ENCODE peak calls at places on chromosomes 1 and 21, in eight cellular contexts. X is Panc1, A is coronary artery, K is A549, D is cardiac muscle cell, L is testis, B is HFF-Myc, V is IMR-90. R is an unnamed sample.

GRCh38 chr1:53368314-53369033 is 40.6 kb upstream of the LRP8 start:
- DNase-seq in X (no peak), A (peak; percentile 58), K (no peak), D (no peak), L (peak; percentile 56), B (no peak), V (no peak), R (no peak)

GRCh38 chr1:184747089-184747955 is 7.3 kb downstream of the EDEM3 start:
- DNase-seq in X (no peak), A (no peak), K (no peak), D (no peak), L (no peak), B (no peak), V (no peak), R (no peak)

GRCh38 chr21:16294128-16294527 is 564.3 kb downstream of the USP25 start:
- DNase-seq in X (no peak), A (no peak), K (no peak), D (peak; percentile 34), L (no peak), B (no peak), V (no peak), R (no peak)

GRCh38 chr1:201220388-201220715 is 29.7 kb downstream of the IGFN1 start:
- DNase-seq in X (no peak), A (no peak), K (no peak), D (no peak), L (no peak), B (no peak), V (no peak), R (no peak)

GRCh38 chr1:185155600-185156320 is 993 bp downstream of the TRMT1L start:
- DNase-seq in X (no peak), A (no peak), K (no peak), D (peak; percentile 30), L (no peak), B (no peak), V (peak; percentile 52), R (no peak)

GRCh38 chr1:226123591-226124471 is 61.3 kb downstream of the H3-3A start:
- DNase-seq in X (no peak), A (peak; percentile 67), K (no peak), D (no peak), L (no peak), B (no peak), V (peak; percentile 17), R (no peak)

GRCh38 chr1:220786337-220787068 is at the start of gene MTARC1:
- DNase-seq in X (no peak), A (no peak), K (peak; percentile 63), D (peak; percentile 76), L (peak; percentile 62), B (peak; percentile 12), V (no peak), R (peak; percentile 95)

GRCh38 chr1:2021550-2021949 is 2.4 kb downstream of the GABRD start:
- DNase-seq in X (no peak), A (no peak), K (no peak), D (no peak), L (no peak), B (no peak), V (no peak), R (no peak)

GRCh38 chr1:28118640-28119307 is 30.4 kb upstream of the EYA3 start:
- DNase-seq in X (no peak), A (no peak), K (no peak), D (no peak), L (no peak), B (no peak), V (no peak), R (no peak)

GRCh38 chr21:33332143-33332542 is 7.4 kb downstream of the IFNAR1 start:
- DNase-seq in X (no peak), A (no peak), K (no peak), D (no peak), L (no peak), B (no peak), V (no peak), R (no peak)

GRCh38 chr1:37423810-37424209 is 50.6 kb upstream of the ZC3H12A start:
- DNase-seq in X (no peak), A (no peak), K (no peak), D (no peak), L (peak; percentile 82), B (no peak), V (no peak), R (no peak)

GRCh38 chr1:47416319-47417128 is 439 bp downstream of the FOXE3 start:
- DNase-seq in X (no peak), A (no peak), K (no peak), D (no peak), L (no peak), B (no peak), V (no peak), R (no peak)

GRCh38 chr1:154420172-154420571 is 15.0 kb downstream of the IL6R start:
- DNase-seq in X (peak; percentile 75), A (peak; percentile 98), K (peak; percentile 86), D (peak; percentile 90), L (peak; percentile 73), B (peak; percentile 40), V (peak; percentile 91), R (peak; percentile 56)

GRCh38 chr1:46157916-46158311 is 17.0 kb upstream of the TSPAN1 start:
- DNase-seq in X (no peak), A (no peak), K (no peak), D (no peak), L (no peak), B (no peak), V (no peak), R (no peak)

GRCh38 chr1:186183970-186184628 is 191.0 kb downstream of the TPR start:
- DNase-seq in X (no peak), A (no peak), K (no peak), D (no peak), L (no peak), B (peak; percentile 53), V (no peak), R (no peak)

GRCh38 chr1:241934181-241934815 is 23.3 kb upstream of the BECN2 start:
- DNase-seq in X (no peak), A (peak; percentile 46), K (no peak), D (peak; percentile 1), L (peak; percentile 80), B (peak; percentile 42), V (no peak), R (no peak)

GRCh38 chr1:40859017-40859416 is 3.1 kb downstream of the CITED4 start:
- DNase-seq in X (no peak), A (no peak), K (no peak), D (no peak), L (no peak), B (no peak), V (no peak), R (no peak)

GRCh38 chr1:40866408-40866788 is 4.2 kb upstream of the CITED4 start:
- DNase-seq in X (peak; percentile 77), A (no peak), K (peak; percentile 81), D (no peak), L (no peak), B (no peak), V (peak; percentile 64), R (no peak)

GRCh38 chr1:40861227-40862003 is 748 bp downstream of the CITED4 start:
- DNase-seq in X (no peak), A (peak; percentile 75), K (no peak), D (peak; percentile 61), L (peak; percentile 45), B (no peak), V (peak; percentile 48), R (no peak)

GRCh38 chr1:40860706-40861226 is 1.4 kb downstream of the CITED4 start:
- DNase-seq in X (no peak), A (no peak), K (no peak), D (no peak), L (no peak), B (no peak), V (no peak), R (no peak)

DNA sequence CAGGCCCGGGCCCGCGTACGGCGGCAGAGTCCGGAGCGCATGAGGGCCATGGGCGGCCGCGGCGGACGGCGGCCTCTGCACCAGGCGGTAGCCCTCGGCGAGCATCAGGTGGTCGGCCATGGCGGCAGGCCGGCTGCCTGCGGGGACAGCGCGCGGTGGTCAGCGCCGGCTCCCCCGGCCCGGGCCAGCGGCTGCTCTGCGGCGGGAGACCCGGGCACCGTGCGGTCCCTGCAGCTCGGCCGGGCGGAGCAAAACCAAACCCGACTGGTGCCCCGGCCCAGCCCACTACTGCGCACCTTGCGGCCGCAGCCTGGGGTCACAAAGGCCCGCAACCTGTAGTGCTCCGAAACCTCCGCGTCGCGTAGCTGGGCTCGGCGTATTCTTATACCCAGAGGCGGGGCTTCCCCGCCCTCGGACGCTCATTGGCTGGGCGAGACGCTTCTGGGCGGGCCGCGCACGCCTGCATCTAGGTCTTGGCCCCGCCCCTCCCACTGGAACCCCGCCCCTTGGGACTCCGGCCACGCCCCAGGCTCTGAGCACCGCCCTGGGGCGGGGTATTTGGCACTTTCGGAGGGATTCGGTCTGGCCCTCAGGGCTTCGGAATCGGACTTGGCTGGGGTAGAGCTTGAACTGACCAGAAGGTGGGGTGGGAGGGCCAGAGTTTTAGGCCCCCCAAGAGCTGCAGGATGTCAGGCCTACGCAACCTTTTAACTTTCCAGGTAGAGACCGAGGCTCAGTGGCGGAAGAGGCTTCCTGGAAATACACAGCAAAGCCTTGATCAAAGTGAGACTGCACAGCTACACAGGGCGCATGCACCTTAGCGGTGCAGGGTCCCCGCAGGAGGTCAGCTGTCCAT is at the start of gene CITED4:
- DNase-seq in X (peak; percentile 89), A (peak; percentile 96), K (peak; percentile 95), D (peak; percentile 93), L (peak; percentile 98), B (peak; percentile 67), V (peak; percentile 83), R (peak; percentile 80)
- TF ChIP-seq CTCF in X (peak; percentile 79), A (no peak), K (peak; percentile 52), D (peak; percentile 23), L (no peak), B (peak; percentile 38), V (peak; percentile 29), R (peak; percentile 35)

DNA sequence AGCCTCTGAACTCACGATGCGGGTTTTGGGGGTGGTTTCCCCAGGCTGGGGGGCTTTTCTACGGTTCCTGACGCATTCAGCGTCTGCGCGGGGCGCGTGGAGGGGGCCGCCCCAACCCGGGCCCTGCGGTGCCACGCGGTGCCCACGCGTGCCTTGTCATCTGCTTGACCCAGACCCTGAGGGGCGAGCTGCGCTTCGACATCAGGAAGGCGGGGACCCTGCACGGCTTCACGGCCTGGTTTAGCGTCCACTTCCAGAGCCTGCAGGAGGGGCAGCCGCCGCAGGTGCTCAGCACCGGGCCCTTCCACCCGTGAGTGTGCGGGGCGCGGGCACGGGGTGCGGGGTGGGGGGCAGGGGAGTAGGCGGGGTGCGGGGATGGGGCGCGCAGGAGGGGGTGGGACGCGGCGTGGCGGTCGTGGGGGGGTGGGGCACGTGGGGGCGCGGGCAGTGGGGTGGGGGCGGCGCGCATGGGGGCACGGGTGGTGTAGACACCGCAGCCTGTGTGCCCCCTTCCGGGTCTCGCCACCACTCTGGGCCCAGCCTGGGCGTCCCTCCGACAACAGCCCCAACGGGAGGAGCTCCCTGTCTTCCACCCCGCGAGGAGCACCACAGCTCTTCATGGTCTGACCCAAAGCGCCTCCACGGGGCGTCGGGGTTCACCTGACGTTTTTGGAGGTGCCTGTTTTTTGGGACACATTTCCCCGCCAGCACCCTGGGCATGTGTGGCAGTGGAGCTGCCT is 26.3 kb downstream of the PRMT2 start:
- DNase-seq in X (no peak), A (no peak), K (no peak), D (no peak), L (no peak), B (no peak), V (no peak), R (no peak)
- H3K4me3 ChIP-seq in X (no peak overlapping the region), A (peak overlapping the region; percentile 66), K (no peak overlapping the region), D (no peak overlapping the region), L (peak overlapping the region; percentile 37), B (peak overlapping the region; percentile 42), V (no peak overlapping the region), R (no peak overlapping the region)

GRCh38 chr1:203508463-203508862 is 14.5 kb downstream of the OPTC start:
- DNase-seq in X (no peak), A (no peak), K (no peak), D (no peak), L (peak; percentile 33), B (no peak), V (no peak), R (no peak)
- TF ChIP-seq CTCF in X (no peak), A (no peak), K (no peak), D (no peak), L (no peak), B (no peak), V (peak; percentile 3), R (no peak)

GRCh38 chr1:198258491-198258890 is 101.7 kb downstream of the NEK7 start:
- DNase-seq in X (no peak), A (no peak), K (no peak), D (peak; percentile 65), L (no peak), B (no peak), V (peak; percentile 87), R (no peak)
- H3K4me3 ChIP-seq in X (no peak overlapping the region), A (no peak overlapping the region), K (no peak overlapping the region), D (no peak overlapping the region), L (no peak overlapping the region), B (no peak overlapping the region), V (peak overlapping the region; percentile 21), R (no peak overlapping the region)

R was measured in LNCaP clone FGC.